ENCODE peak calls at places on chromosomes 2 and 18, in six cellular contexts. C is amniotic stem cell, O is NCI-H524 treated with DMSO at 0.1 percent for 48 hours, G is HFFc6, Q is nucleus accumbens, S is body of pancreas. E is an unnamed sample.

GRCh38 chr2:105747997-105748396 is 3.3 kb downstream of the NCK2 start:
- DNase-seq in G (no peak), O (no peak), S (no peak), C (no peak), Q (no peak), E (no peak)

GRCh38 chr2:20539133-20539719 is 92.4 kb downstream of the RHOB start:
- DNase-seq in Q (no peak), O (no peak), C (no peak), S (no peak), G (no peak), E (no peak)

GRCh38 chr2:30201990-30202389 is 29.3 kb upstream of the LBH start:
- DNase-seq in O (no peak), C (no peak), S (peak), G (no peak), Q (no peak), E (no peak)

GRCh38 chr2:130796280-130796679 is 40.4 kb upstream of the ARHGEF4 start:
- DNase-seq in O (no peak), S (no peak), Q (no peak), C (no peak), G (no peak), E (no peak)

GRCh38 chr2:131076707-131077106 is 16.6 kb downstream of the FAM168B start:
- DNase-seq in G (no peak), C (no peak), O (no peak), S (no peak), Q (no peak), E (no peak)

GRCh38 chr2:113838744-113839444 is 51.0 kb upstream of the ACTR3 start:
- DNase-seq in O (no peak), S (no peak), C (no peak), G (no peak), Q (no peak), E (no peak)

GRCh38 chr2:72982219-72982618 is 64.9 kb downstream of the EMX1 start:
- DNase-seq in C (no peak), Q (no peak), S (no peak), G (no peak), O (no peak), E (no peak)

GRCh38 chr2:131122496-131122895 is 17.4 kb downstream of the PLEKHB2 start:
- DNase-seq in G (no peak), O (no peak), S (no peak), Q (no peak), C (no peak), E (no peak)

GRCh38 chr2:67389788-67390187 is 7.3 kb upstream of the ETAA1 start:
- DNase-seq in S (no peak), G (no peak), Q (no peak), C (no peak), O (no peak), E (no peak)

GRCh38 chr2:219358170-219359075 is 25.9 kb upstream of the RESP18 start:
- DNase-seq in G (no peak), Q (no peak), C (no peak), S (peak), O (no peak), E (no peak)

GRCh38 chr18:68040198-68040597 is 523.7 kb upstream of the DSEL start:
- DNase-seq in C (no peak), Q (no peak), O (no peak), G (no peak), S (no peak), E (no peak)

GRCh38 chr2:194455358-194455757 is 1201.7 kb upstream of the SLC39A10 start:
- DNase-seq in Q (no peak), S (no peak), C (no peak), G (no peak), O (no peak), E (no peak)

GRCh38 chr2:188379748-188380147 is 88.1 kb downstream of the GULP1 start:
- DNase-seq in S (no peak), C (no peak), O (no peak), Q (no peak), G (no peak), E (no peak)

GRCh38 chr2:205139822-205140612 is 542.3 kb upstream of the NRP2 start:
- DNase-seq in S (peak), G (no peak), Q (no peak), C (no peak), O (no peak), E (peak)

GRCh38 chr2:25322313-25322712 is 19.4 kb downstream of the DNMT3A start:
- DNase-seq in C (no peak), G (no peak), O (no peak), Q (no peak), S (no peak), E (no peak)

GRCh38 chr2:188598551-188598950 is 306.9 kb downstream of the GULP1 start:
- DNase-seq in Q (no peak), S (peak), C (no peak), G (no peak), O (no peak), E (no peak)

GRCh38 chr2:42138163-42139016 is 30.8 kb upstream of the EML4 start:
- DNase-seq in S (peak), Q (no peak), C (peak), G (peak), O (no peak), E (no peak)

GRCh38 chr2:207772081-207772843 is 2.6 kb upstream of the FZD5 start:
- DNase-seq in O (no peak), Q (no peak), G (no peak), S (no peak), C (no peak), E (no peak)

GRCh38 chr2:85418132-85419008 is at the start of gene SH2D6:
- DNase-seq in G (peak), O (no peak), Q (peak), C (peak), S (peak), E (peak)

GRCh38 chr18:58915006-58915799 is 50.5 kb downstream of the ZNF532 start:
- DNase-seq in C (no peak), S (no peak), Q (no peak), G (no peak), O (no peak), E (no peak)

GRCh38 chr2:186695081-186695756 is 1.4 kb downstream of the FAM171B start:
- DNase-seq in Q (no peak), G (peak), S (no peak), O (peak), C (peak), E (no peak)

GRCh38 chr18:73884868-73885267 is 262.8 kb downstream of the FBXO15 start:
- DNase-seq in O (no peak), S (no peak), C (no peak), G (no peak), Q (no peak), E (no peak)

GRCh38 chr2:234060236-234060635 is 9.7 kb downstream of the SPP2 start:
- DNase-seq in O (no peak), Q (no peak), C (no peak), G (no peak), S (no peak), E (no peak)

GRCh38 chr2:60213865-60214657 is 339.4 kb downstream of the BCL11A start:
- DNase-seq in G (no peak), C (no peak), Q (no peak), O (peak), S (peak), E (peak)

GRCh38 chr2:33291278-33292013 is 185.0 kb upstream of the RASGRP3 start:
- DNase-seq in O (no peak), S (peak), Q (no peak), C (no peak), G (peak), E (no peak)

E was measured in mucosa of descending colon.